ENCODE peak calls at places on chromosomes 5 and 9, in ten cellular contexts. S, U, O, C, M, X, Z, E, I and K are unnamed samples.

GRCh38 chr5:74248576-74248975 is 392.0 kb downstream of the ENC1 start:
- DNase-seq in U (no peak), S (no peak), E (no peak), O (no peak), I (no peak), M (no peak), C (no peak), X (no peak), Z (no peak), K (no peak)

GRCh38 chr9:125190371-125190801 is 783 bp upstream of the PPP6C start:
- DNase-seq in C (no peak), X (no peak), U (no peak), I (no peak), Z (no peak), E (no peak), S (peak; percentile 13), M (no peak), O (no peak), K (no peak)

GRCh38 chr5:149878371-149878770 is 66.2 kb downstream of the PDE6A start:
- DNase-seq in X (no peak), C (no peak), E (no peak), Z (no peak), S (no peak), M (no peak), O (no peak), I (no peak), U (no peak), K (peak; percentile 19)

GRCh38 chr9:109574061-109574882 is 76.2 kb upstream of the PTPN3 start:
- DNase-seq in U (peak; percentile 43), C (no peak), I (no peak), S (peak; percentile 83), X (no peak), E (no peak), Z (peak; percentile 32), M (peak; percentile 79), O (peak; percentile 0), K (peak; percentile 77)

GRCh38 chr5:151772029-151772867 is 494 bp downstream of the G3BP1 start:
- DNase-seq in X (peak; percentile 28), S (peak; percentile 47), Z (peak; percentile 36), I (peak; percentile 15), O (peak; percentile 52), E (peak; percentile 21), C (peak; percentile 63), M (no peak), U (peak; percentile 32), K (peak; percentile 50)

GRCh38 chr5:151886741-151887261 is 37.9 kb downstream of the GLRA1 start:
- DNase-seq in X (no peak), M (no peak), C (no peak), E (no peak), Z (peak; percentile 30), I (no peak), S (no peak), O (no peak), U (no peak), K (peak; percentile 2)

GRCh38 chr5:115024922-115025321 is 144.8 kb downstream of the TRIM36 start:
- DNase-seq in I (no peak), O (no peak), Z (no peak), U (no peak), C (no peak), E (no peak), M (no peak), X (no peak), S (no peak), K (no peak)

GRCh38 chr5:80975065-80975464 is 14.9 kb downstream of the RASGRF2 start:
- DNase-seq in O (no peak), E (no peak), M (peak; percentile 59), I (no peak), X (no peak), U (no peak), C (no peak), S (no peak), Z (peak; percentile 64), K (no peak)

GRCh38 chr5:4994994-4995393 is 145.1 kb upstream of the ADAMTS16 start:
- DNase-seq in S (peak; percentile 8), C (no peak), U (no peak), M (peak; percentile 74), I (no peak), Z (peak; percentile 50), E (no peak), O (no peak), X (no peak), K (no peak)

GRCh38 chr9:96169488-96169887 is 132.5 kb downstream of the HSD17B3 start:
- DNase-seq in O (no peak), M (peak; percentile 59), S (peak; percentile 31), C (peak; percentile 97), X (no peak), I (no peak), U (no peak), E (no peak), Z (no peak), K (no peak)

GRCh38 chr5:35308391-35308790 is 78.1 kb upstream of the PRLR start:
- DNase-seq in Z (peak; percentile 6), X (no peak), O (no peak), U (peak; percentile 19), I (no peak), E (no peak), M (peak; percentile 19), S (no peak), C (peak; percentile 53), K (no peak)

GRCh38 chr9:136928591-136928990 is 15.9 kb downstream of the FBXW5 start:
- DNase-seq in X (no peak), S (no peak), E (no peak), M (no peak), I (no peak), O (no peak), C (no peak), U (peak; percentile 63), Z (no peak), K (no peak)

GRCh38 chr9:21709464-21710058 is 92.9 kb upstream of the MTAP start:
- DNase-seq in Z (no peak), S (peak; percentile 73), M (peak; percentile 60), I (peak; percentile 66), E (peak; percentile 45), O (peak; percentile 55), U (peak; percentile 54), C (peak; percentile 67), X (peak; percentile 49), K (peak; percentile 72)

GRCh38 chr9:129597355-129598088 is 23.4 kb downstream of the C9orf50 start:
- DNase-seq in I (no peak), Z (no peak), M (peak; percentile 92), E (no peak), X (no peak), S (peak; percentile 87), O (no peak), C (peak; percentile 94), U (no peak), K (peak; percentile 63)

GRCh38 chr9:2740616-2741015 is 23.3 kb downstream of the KCNV2 start:
- DNase-seq in X (no peak), U (no peak), M (no peak), S (peak; percentile 56), I (no peak), Z (peak; percentile 60), O (no peak), E (no peak), C (no peak), K (peak; percentile 45)

GRCh38 chr5:76622973-76623596 is at the start of gene F2RL2:
- DNase-seq in U (no peak), Z (peak; percentile 81), M (peak; percentile 82), S (peak; percentile 83), C (peak; percentile 80), E (no peak), O (no peak), X (no peak), I (no peak), K (peak; percentile 89)

GRCh38 chr5:77080905-77081304 is 6.2 kb downstream of the ZBED3 start:
- DNase-seq in U (no peak), X (no peak), M (no peak), I (no peak), S (no peak), E (no peak), C (no peak), O (no peak), Z (no peak), K (no peak)

GRCh38 chr5:178458140-178458539 is 132.1 kb downstream of the COL23A1 start:
- DNase-seq in E (no peak), C (no peak), U (no peak), S (no peak), M (no peak), Z (no peak), I (no peak), O (no peak), X (no peak), K (no peak)

GRCh38 chr9:70093944-70094343 is 50.3 kb downstream of the MAMDC2 start:
- DNase-seq in X (no peak), M (peak; percentile 65), S (peak; percentile 23), U (peak; percentile 52), E (no peak), O (peak; percentile 22), Z (peak; percentile 30), I (no peak), C (no peak), K (no peak)

GRCh38 chr5:33601881-33602280 is 161.1 kb downstream of the TARS1 start:
- DNase-seq in I (no peak), X (no peak), E (no peak), U (no peak), O (no peak), Z (no peak), M (peak; percentile 91), C (peak; percentile 68), S (peak; percentile 52), K (no peak)

GRCh38 chr9:82117528-82117927 is 129.0 kb downstream of the SPATA31D1 start:
- DNase-seq in C (no peak), E (no peak), Z (no peak), O (no peak), X (no peak), I (no peak), S (no peak), M (peak; percentile 56), U (no peak), K (no peak)

GRCh38 chr5:160287378-160288051 is 24.8 kb downstream of the CCNJL start:
- DNase-seq in U (no peak), I (no peak), M (peak; percentile 86), Z (no peak), E (no peak), X (no peak), S (peak; percentile 47), C (peak; percentile 98), O (no peak), K (no peak)

GRCh38 chr5:115626444-115626823 is 598 bp upstream of the TMED7 start:
- DNase-seq in X (no peak), M (no peak), C (no peak), I (no peak), S (peak; percentile 63), E (no peak), O (no peak), U (no peak), Z (no peak), K (peak; percentile 75)

GRCh38 chr5:72661405-72661804 is 154.2 kb upstream of the ZNF366 start:
- DNase-seq in I (no peak), O (no peak), C (peak; percentile 77), S (peak; percentile 14), M (peak; percentile 41), U (no peak), E (no peak), X (no peak), Z (peak; percentile 84), K (peak; percentile 36)

GRCh38 chr9:111038336-111039202 is at the start of gene LPAR1:
- DNase-seq in I (no peak), X (no peak), E (no peak), O (no peak), S (peak; percentile 66), C (peak; percentile 80), Z (no peak), M (peak; percentile 77), U (no peak), K (peak; percentile 83)

GRCh38 chr9:34338664-34339063 is 9.3 kb downstream of the NUDT2 start:
- DNase-seq in C (no peak), M (peak; percentile 61), S (no peak), E (no peak), Z (no peak), U (no peak), X (no peak), O (no peak), I (no peak), K (no peak)

GRCh38 chr5:78776637-78777036 is 128.1 kb upstream of the LHFPL2 start:
- DNase-seq in Z (peak; percentile 82), I (no peak), C (no peak), M (peak; percentile 50), U (no peak), E (no peak), S (no peak), X (no peak), O (no peak), K (peak; percentile 49)

GRCh38 chr9:33170464-33171156 is 3.5 kb upstream of the B4GALT1 start:
- DNase-seq in S (peak; percentile 22), M (no peak), U (peak; percentile 33), O (peak; percentile 43), C (no peak), Z (peak; percentile 44), E (no peak), I (no peak), X (no peak), K (peak; percentile 67)